ENCODE peak calls at places on chromosome 6, in eight cellular contexts. One of them, this sample, is unnamed.

GRCh38 chr6:38272222-38272621 is 367.5 kb downstream of the BTBD9 start:
- DNase-seq in cardiac fibroblast: no peak
- DNase-seq in stimulated activated CD4-positive, alpha-beta T cell treated with anti-CD3 and anti-CD28 coated beads, TNF-alpha, amount 100 ng/mL, for 4 hours: no peak
- DNase-seq in HEK293T: no peak
- DNase-seq in NCI-H146: no peak
- DNase-seq in HFFc6: peak; percentile 31
- DNase-seq in Daoy: no peak
- DNase-seq in fibroblast of pulmonary artery: no peak
- DNase-seq in this sample: no peak

GRCh38 chr6:7723041-7723447 is 2.9 kb upstream of the BMP6 start:
- DNase-seq in cardiac fibroblast: peak; percentile 94
- DNase-seq in stimulated activated CD4-positive, alpha-beta T cell treated with anti-CD3 and anti-CD28 coated beads, TNF-alpha, amount 100 ng/mL, for 4 hours: peak; percentile 37
- DNase-seq in HEK293T: peak; percentile 62
- DNase-seq in NCI-H146: peak; percentile 71
- DNase-seq in HFFc6: peak; percentile 64
- DNase-seq in Daoy: peak; percentile 80
- DNase-seq in fibroblast of pulmonary artery: peak; percentile 91
- DNase-seq in this sample: no peak

GRCh38 chr6:157985378-157986155 is 3.9 kb downstream of the SYNJ2 start:
- DNase-seq in cardiac fibroblast: no peak
- DNase-seq in stimulated activated CD4-positive, alpha-beta T cell treated with anti-CD3 and anti-CD28 coated beads, TNF-alpha, amount 100 ng/mL, for 4 hours: no peak
- DNase-seq in HEK293T: no peak
- DNase-seq in NCI-H146: peak; percentile 97
- DNase-seq in HFFc6: peak; percentile 25
- DNase-seq in Daoy: peak; percentile 62
- DNase-seq in fibroblast of pulmonary artery: no peak
- DNase-seq in this sample: no peak

GRCh38 chr6:85068221-85068620 is 303.8 kb upstream of the TBX18 start:
- DNase-seq in cardiac fibroblast: no peak
- DNase-seq in stimulated activated CD4-positive, alpha-beta T cell treated with anti-CD3 and anti-CD28 coated beads, TNF-alpha, amount 100 ng/mL, for 4 hours: no peak
- DNase-seq in HEK293T: no peak
- DNase-seq in NCI-H146: no peak
- DNase-seq in HFFc6: no peak
- DNase-seq in Daoy: no peak
- DNase-seq in fibroblast of pulmonary artery: no peak
- DNase-seq in this sample: no peak

GRCh38 chr6:36374956-36375355 is 12.5 kb downstream of the ETV7 start:
- DNase-seq in cardiac fibroblast: no peak
- DNase-seq in stimulated activated CD4-positive, alpha-beta T cell treated with anti-CD3 and anti-CD28 coated beads, TNF-alpha, amount 100 ng/mL, for 4 hours: no peak
- DNase-seq in HEK293T: no peak
- DNase-seq in NCI-H146: no peak
- DNase-seq in HFFc6: no peak
- DNase-seq in Daoy: no peak
- DNase-seq in fibroblast of pulmonary artery: no peak
- DNase-seq in this sample: no peak

GRCh38 chr6:4664117-4664626 is 112.0 kb upstream of the CDYL start:
- DNase-seq in cardiac fibroblast: peak; percentile 93
- DNase-seq in stimulated activated CD4-positive, alpha-beta T cell treated with anti-CD3 and anti-CD28 coated beads, TNF-alpha, amount 100 ng/mL, for 4 hours: no peak
- DNase-seq in HEK293T: no peak
- DNase-seq in NCI-H146: no peak
- DNase-seq in HFFc6: peak; percentile 73
- DNase-seq in Daoy: peak; percentile 57
- DNase-seq in fibroblast of pulmonary artery: peak; percentile 91
- DNase-seq in this sample: peak; percentile 90

GRCh38 chr6:157715766-157716171 is 107.3 kb upstream of the SNX9 start:
- DNase-seq in cardiac fibroblast: peak; percentile 94
- DNase-seq in stimulated activated CD4-positive, alpha-beta T cell treated with anti-CD3 and anti-CD28 coated beads, TNF-alpha, amount 100 ng/mL, for 4 hours: no peak
- DNase-seq in HEK293T: no peak
- DNase-seq in NCI-H146: no peak
- DNase-seq in HFFc6: peak; percentile 86
- DNase-seq in Daoy: no peak
- DNase-seq in fibroblast of pulmonary artery: peak; percentile 96
- DNase-seq in this sample: peak; percentile 98

GRCh38 chr6:7917729-7918128 is 7.1 kb upstream of the TXNDC5 start:
- DNase-seq in cardiac fibroblast: no peak
- DNase-seq in stimulated activated CD4-positive, alpha-beta T cell treated with anti-CD3 and anti-CD28 coated beads, TNF-alpha, amount 100 ng/mL, for 4 hours: no peak
- DNase-seq in HEK293T: no peak
- DNase-seq in NCI-H146: no peak
- DNase-seq in HFFc6: no peak
- DNase-seq in Daoy: no peak
- DNase-seq in fibroblast of pulmonary artery: no peak
- DNase-seq in this sample: no peak

GRCh38 chr6:46983007-46983411 is 59.1 kb downstream of the ADGRF1 start:
- DNase-seq in cardiac fibroblast: peak; percentile 38
- DNase-seq in stimulated activated CD4-positive, alpha-beta T cell treated with anti-CD3 and anti-CD28 coated beads, TNF-alpha, amount 100 ng/mL, for 4 hours: no peak
- DNase-seq in HEK293T: peak; percentile 10
- DNase-seq in NCI-H146: no peak
- DNase-seq in HFFc6: peak; percentile 83
- DNase-seq in Daoy: peak; percentile 60
- DNase-seq in fibroblast of pulmonary artery: no peak
- DNase-seq in this sample: peak; percentile 57

GRCh38 chr6:106591111-106591825 is 38.0 kb downstream of the RTN4IP1 start:
- DNase-seq in cardiac fibroblast: peak; percentile 81
- DNase-seq in stimulated activated CD4-positive, alpha-beta T cell treated with anti-CD3 and anti-CD28 coated beads, TNF-alpha, amount 100 ng/mL, for 4 hours: no peak
- DNase-seq in HEK293T: no peak
- DNase-seq in NCI-H146: no peak
- DNase-seq in HFFc6: peak; percentile 91
- DNase-seq in Daoy: peak; percentile 65
- DNase-seq in fibroblast of pulmonary artery: peak; percentile 67
- DNase-seq in this sample: peak; percentile 82

GRCh38 chr6:132017921-132018320 is 66.7 kb upstream of the CCN2 start:
- DNase-seq in cardiac fibroblast: no peak
- DNase-seq in stimulated activated CD4-positive, alpha-beta T cell treated with anti-CD3 and anti-CD28 coated beads, TNF-alpha, amount 100 ng/mL, for 4 hours: no peak
- DNase-seq in HEK293T: no peak
- DNase-seq in NCI-H146: no peak
- DNase-seq in HFFc6: no peak
- DNase-seq in Daoy: no peak
- DNase-seq in fibroblast of pulmonary artery: no peak
- DNase-seq in this sample: no peak

GRCh38 chr6:82205793-82206425 is 41.6 kb downstream of the IBTK start:
- DNase-seq in cardiac fibroblast: peak; percentile 28
- DNase-seq in stimulated activated CD4-positive, alpha-beta T cell treated with anti-CD3 and anti-CD28 coated beads, TNF-alpha, amount 100 ng/mL, for 4 hours: no peak
- DNase-seq in HEK293T: peak; percentile 4
- DNase-seq in NCI-H146: peak; percentile 45
- DNase-seq in HFFc6: no peak
- DNase-seq in Daoy: no peak
- DNase-seq in fibroblast of pulmonary artery: peak; percentile 48
- DNase-seq in this sample: no peak

GRCh38 chr6:97440590-97441176 is 157.7 kb upstream of the MMS22L start:
- DNase-seq in cardiac fibroblast: peak; percentile 49
- DNase-seq in stimulated activated CD4-positive, alpha-beta T cell treated with anti-CD3 and anti-CD28 coated beads, TNF-alpha, amount 100 ng/mL, for 4 hours: no peak
- DNase-seq in HEK293T: peak; percentile 64
- DNase-seq in NCI-H146: peak; percentile 86
- DNase-seq in HFFc6: peak; percentile 24
- DNase-seq in Daoy: peak; percentile 46
- DNase-seq in fibroblast of pulmonary artery: peak; percentile 44
- DNase-seq in this sample: peak; percentile 2

GRCh38 chr6:1297746-1298145 is 14.2 kb upstream of the FOXQ1 start:
- DNase-seq in cardiac fibroblast: no peak
- DNase-seq in stimulated activated CD4-positive, alpha-beta T cell treated with anti-CD3 and anti-CD28 coated beads, TNF-alpha, amount 100 ng/mL, for 4 hours: no peak
- DNase-seq in HEK293T: no peak
- DNase-seq in NCI-H146: no peak
- DNase-seq in HFFc6: peak; percentile 56
- DNase-seq in Daoy: no peak
- DNase-seq in fibroblast of pulmonary artery: no peak
- DNase-seq in this sample: no peak

GRCh38 chr6:107629545-107630147 is 139.7 kb downstream of the SOBP start:
- DNase-seq in cardiac fibroblast: no peak
- DNase-seq in stimulated activated CD4-positive, alpha-beta T cell treated with anti-CD3 and anti-CD28 coated beads, TNF-alpha, amount 100 ng/mL, for 4 hours: no peak
- DNase-seq in HEK293T: no peak
- DNase-seq in NCI-H146: peak; percentile 16
- DNase-seq in HFFc6: no peak
- DNase-seq in Daoy: no peak
- DNase-seq in fibroblast of pulmonary artery: no peak
- DNase-seq in this sample: no peak

GRCh38 chr6:15477746-15478145 is 185.1 kb downstream of the DTNBP1 start:
- DNase-seq in cardiac fibroblast: no peak
- DNase-seq in stimulated activated CD4-positive, alpha-beta T cell treated with anti-CD3 and anti-CD28 coated beads, TNF-alpha, amount 100 ng/mL, for 4 hours: no peak
- DNase-seq in HEK293T: no peak
- DNase-seq in NCI-H146: no peak
- DNase-seq in HFFc6: peak; percentile 26
- DNase-seq in Daoy: no peak
- DNase-seq in fibroblast of pulmonary artery: no peak
- DNase-seq in this sample: no peak

GRCh38 chr6:126107475-126108121 is 121.3 kb downstream of the TRMT11 start:
- DNase-seq in cardiac fibroblast: peak; percentile 13
- DNase-seq in stimulated activated CD4-positive, alpha-beta T cell treated with anti-CD3 and anti-CD28 coated beads, TNF-alpha, amount 100 ng/mL, for 4 hours: no peak
- DNase-seq in HEK293T: no peak
- DNase-seq in NCI-H146: no peak
- DNase-seq in HFFc6: no peak
- DNase-seq in Daoy: no peak
- DNase-seq in fibroblast of pulmonary artery: peak; percentile 11
- DNase-seq in this sample: no peak

GRCh38 chr6:107866606-107867301 is 42.6 kb upstream of the SCML4 start:
- DNase-seq in cardiac fibroblast: peak; percentile 66
- DNase-seq in stimulated activated CD4-positive, alpha-beta T cell treated with anti-CD3 and anti-CD28 coated beads, TNF-alpha, amount 100 ng/mL, for 4 hours: no peak
- DNase-seq in HEK293T: peak; percentile 41
- DNase-seq in NCI-H146: peak; percentile 26
- DNase-seq in HFFc6: peak; percentile 22
- DNase-seq in Daoy: peak; percentile 27
- DNase-seq in fibroblast of pulmonary artery: peak; percentile 56
- DNase-seq in this sample: no peak

GRCh38 chr6:118565317-118565960 is 17.3 kb downstream of the PLN start:
- DNase-seq in cardiac fibroblast: no peak
- DNase-seq in stimulated activated CD4-positive, alpha-beta T cell treated with anti-CD3 and anti-CD28 coated beads, TNF-alpha, amount 100 ng/mL, for 4 hours: no peak
- DNase-seq in HEK293T: peak; percentile 20
- DNase-seq in NCI-H146: peak; percentile 1
- DNase-seq in HFFc6: no peak
- DNase-seq in Daoy: peak; percentile 15
- DNase-seq in fibroblast of pulmonary artery: no peak
- DNase-seq in this sample: no peak

GRCh38 chr6:142112451-142113061 is 20.2 kb upstream of the GJE1 start:
- DNase-seq in cardiac fibroblast: peak; percentile 87
- DNase-seq in stimulated activated CD4-positive, alpha-beta T cell treated with anti-CD3 and anti-CD28 coated beads, TNF-alpha, amount 100 ng/mL, for 4 hours: peak; percentile 14
- DNase-seq in HEK293T: peak; percentile 68
- DNase-seq in NCI-H146: peak; percentile 88
- DNase-seq in HFFc6: peak; percentile 69
- DNase-seq in Daoy: peak; percentile 66
- DNase-seq in fibroblast of pulmonary artery: peak; percentile 88
- DNase-seq in this sample: peak; percentile 22

GRCh38 chr6:138572200-138572875 is 73.0 kb upstream of the NHSL1 start:
- DNase-seq in cardiac fibroblast: peak; percentile 74
- DNase-seq in stimulated activated CD4-positive, alpha-beta T cell treated with anti-CD3 and anti-CD28 coated beads, TNF-alpha, amount 100 ng/mL, for 4 hours: no peak
- DNase-seq in HEK293T: peak; percentile 91
- DNase-seq in NCI-H146: peak; percentile 97
- DNase-seq in HFFc6: peak; percentile 70
- DNase-seq in Daoy: peak; percentile 39
- DNase-seq in fibroblast of pulmonary artery: peak; percentile 87
- DNase-seq in this sample: peak; percentile 47